ENCODE peak calls at places on chromosomes 11 and 22, in six cellular contexts. T, B, F, J, W and R are unnamed samples.
A peak's percentile ranks its signal among the peaks of the same experiment; 100 is the strongest.

GRCh38 chr11:64629796-64630562 is 39.0 kb downstream of the SLC22A12 start:
- DNase-seq in T (no peak), W (no peak), J (no peak), F (no peak), B (no peak), R (no peak)

GRCh38 chr11:116980136-116980793 is 118.0 kb downstream of the SIK3 start:
- DNase-seq in J (no peak), B (no peak), W (no peak), T (no peak), F (peak; percentile 77), R (no peak)

GRCh38 chr11:107385361-107385982 is 72.2 kb downstream of the CWF19L2 start:
- DNase-seq in J (no peak), T (peak; percentile 24), W (no peak), F (peak; percentile 50), B (no peak), R (peak; percentile 6)

GRCh38 chr11:120272303-120272702 is 32.4 kb downstream of the POU2F3 start:
- DNase-seq in F (no peak), B (no peak), W (no peak), J (no peak), T (peak; percentile 45), R (no peak)

GRCh38 chr11:20865161-20865560 is 195.8 kb downstream of the NELL1 start:
- DNase-seq in F (no peak), W (no peak), J (no peak), B (no peak), T (no peak), R (no peak)

GRCh38 chr22:49977578-49977977 is 17.0 kb downstream of the PIM3 start:
- DNase-seq in B (no peak), J (peak; percentile 29), F (peak; percentile 1), W (no peak), T (no peak), R (no peak)

GRCh38 chr11:66548774-66549630 is 2.3 kb downstream of the ACTN3 start:
- DNase-seq in J (no peak), F (no peak), W (no peak), T (no peak), B (no peak), R (no peak)

GRCh38 chr11:26331911-26332571 is at the start of gene ANO3:
- DNase-seq in W (peak; percentile 25), J (peak; percentile 66), F (no peak), B (peak; percentile 31), T (peak; percentile 62), R (peak; percentile 77)

GRCh38 chr11:1832181-1832988 is 2.4 kb upstream of the SYT8 start:
- DNase-seq in B (peak; percentile 68), W (peak; percentile 56), J (no peak), T (peak; percentile 3), F (peak; percentile 54), R (peak; percentile 4)

GRCh38 chr11:20031155-20032001 is 128.9 kb downstream of the DBX1 start:
- DNase-seq in F (no peak), J (no peak), B (no peak), T (peak; percentile 97), W (no peak), R (peak; percentile 89)

GRCh38 chr22:22178566-22178965 is 66.0 kb upstream of the VPREB1 start:
- DNase-seq in W (no peak), B (no peak), T (no peak), J (no peak), F (no peak), R (no peak)
- TF ChIP-seq CTCF in W (no peak), B (no peak), T (no peak), J (no peak), F (no peak), R (no peak)

GRCh38 chr11:70079691-70080090 is 1.6 kb downstream of the ANO1 start:
- DNase-seq in B (no peak), J (peak; percentile 61), W (no peak), T (no peak), F (no peak), R (no peak)
- H3K4me3 ChIP-seq in B (no peak overlapping the region), J (peak overlapping the region; percentile 70), W (peak overlapping the region; percentile 61), T (no peak overlapping the region), F (no peak overlapping the region), R (no peak overlapping the region)

GRCh38 chr11:121795206-121795605 is 320.8 kb downstream of the BLID start:
- DNase-seq in F (no peak), J (no peak), T (no peak), W (no peak), B (no peak), R (no peak)

GRCh38 chr11:121797496-121797895 is 318.5 kb downstream of the BLID start:
- DNase-seq in F (no peak), W (no peak), J (no peak), T (no peak), B (no peak), R (no peak)

GRCh38 chr11:121790435-121790834 is 325.6 kb downstream of the BLID start:
- DNase-seq in W (no peak), F (no peak), J (no peak), T (no peak), B (no peak), R (no peak)

GRCh38 chr11:121792185-121792584 is 323.8 kb downstream of the BLID start:
- DNase-seq in J (no peak), F (no peak), T (no peak), W (no peak), B (no peak), R (no peak)

GRCh38 chr11:121794671-121795070 is 321.3 kb downstream of the BLID start:
- DNase-seq in T (no peak), W (no peak), B (no peak), J (no peak), F (no peak), R (no peak)
- TF ChIP-seq CTCF in T (no peak), W (no peak), B (no peak), J (no peak), F (no peak), R (no peak)

DNA sequence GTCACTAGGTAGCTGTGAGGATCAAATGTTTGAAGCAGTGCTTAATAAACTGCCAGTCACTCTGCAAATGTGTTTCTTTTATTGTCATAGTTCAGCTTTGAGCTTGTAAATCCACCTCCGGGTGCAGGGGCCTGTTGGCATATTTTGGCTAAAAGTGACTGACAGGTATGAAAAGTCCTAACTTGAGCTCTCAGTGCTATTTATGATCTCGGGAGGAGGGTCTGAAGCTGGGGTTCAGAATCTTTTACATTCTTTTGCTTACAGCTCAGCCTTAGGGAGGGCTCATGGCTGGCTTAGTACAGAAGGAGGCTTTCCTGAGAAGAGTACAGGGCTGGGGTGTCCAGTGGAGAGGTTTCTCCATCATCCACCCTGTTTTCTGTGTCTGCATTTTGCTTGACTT is 1.5 kb downstream of the ASPHD2 start:
- DNase-seq in T (no peak), W (no peak), J (no peak), B (no peak), F (no peak), R (no peak)
- H3K4me3 ChIP-seq in T (no peak overlapping the region), W (no peak overlapping the region), J (no peak overlapping the region), B (no peak overlapping the region), F (no peak overlapping the region), R (no peak overlapping the region)

GRCh38 chr11:128522063-128522942 is 65.1 kb downstream of the ETS1 start:
- DNase-seq in J (peak; percentile 97), F (peak; percentile 96), T (peak; percentile 99), B (peak; percentile 94), W (peak; percentile 94), R (peak; percentile 95)

GRCh38 chr11:128520206-128520885 is 67.0 kb downstream of the ETS1 start:
- DNase-seq in F (no peak), W (no peak), T (no peak), J (no peak), B (no peak), R (peak; percentile 55)

GRCh38 chr11:128520886-128521696 is 66.3 kb downstream of the ETS1 start:
- DNase-seq in W (no peak), F (peak; percentile 30), J (no peak), B (no peak), T (no peak), R (peak; percentile 42)

GRCh38 chr11:128522943-128523518 is 64.3 kb downstream of the ETS1 start:
- DNase-seq in T (no peak), J (no peak), W (no peak), B (no peak), F (peak; percentile 30), R (no peak)

GRCh38 chr11:128521697-128522062 is 65.7 kb downstream of the ETS1 start:
- DNase-seq in W (no peak), J (no peak), B (no peak), F (no peak), T (no peak), R (no peak)
- TF ChIP-seq CTCF in W (no peak), J (no peak), B (no peak), F (no peak), T (no peak), R (no peak)

GRCh38 chr22:37386441-37386840 is 40.8 kb downstream of the ELFN2 start:
- DNase-seq in B (no peak), W (no peak), F (peak; percentile 19), J (no peak), T (no peak), R (no peak)
- H3K4me3 ChIP-seq in B (no peak overlapping the region), W (no peak overlapping the region), F (no peak overlapping the region), J (no peak overlapping the region), T (no peak overlapping the region), R (no peak overlapping the region)

GRCh38 chr11:75277991-75278790 is 37.6 kb downstream of the TPBGL start:
- DNase-seq in B (no peak), W (peak; percentile 6), T (no peak), F (no peak), J (peak; percentile 60), R (no peak)

GRCh38 chr11:75280227-75280671 is 39.7 kb downstream of the TPBGL start:
- DNase-seq in T (peak; percentile 54), F (peak; percentile 79), J (peak; percentile 84), W (peak; percentile 75), B (peak; percentile 87), R (peak; percentile 69)

GRCh38 chr11:75280770-75281468 is 40.3 kb downstream of the TPBGL start:
- DNase-seq in W (peak; percentile 15), T (no peak), J (no peak), B (peak; percentile 65), F (no peak), R (no peak)

GRCh38 chr11:75277211-75277805 is 36.7 kb downstream of the TPBGL start:
- DNase-seq in B (no peak), F (no peak), W (no peak), T (no peak), J (peak; percentile 31), R (no peak)

DNA sequence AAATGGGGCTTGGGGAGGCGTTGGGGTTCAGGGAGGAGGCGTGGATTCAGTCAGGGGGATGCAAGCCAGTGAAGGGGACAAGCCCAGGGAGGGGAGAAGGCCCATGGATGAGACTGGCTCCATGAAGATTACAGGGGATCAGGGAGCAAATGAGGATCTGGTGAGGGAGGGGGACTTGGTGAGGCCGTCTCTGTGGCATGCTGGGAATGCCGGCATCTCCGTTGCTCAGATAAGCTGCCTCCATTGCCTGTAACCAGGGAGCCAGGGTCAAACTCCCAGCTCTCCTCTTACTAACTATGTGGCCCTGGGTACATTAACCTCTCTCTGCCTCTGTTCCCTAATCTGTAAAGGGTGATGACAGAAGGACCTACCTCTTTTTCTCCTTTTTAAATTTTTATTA is 38.7 kb downstream of the TPBGL start:
- DNase-seq in F (no peak), B (no peak), J (peak; percentile 42), W (peak; percentile 7), T (no peak), R (no peak)
- TF ChIP-seq CTCF in F (no peak), B (no peak), J (no peak), W (no peak), T (no peak), R (no peak)